ENCODE peak calls at places on chromosome 12, in seven cellular contexts. One of them, this sample, is unnamed.

GRCh38 chr12:93092559-93092945 is 163.5 kb upstream of the EEA1 start:
- DNase-seq in COR-L47: no peak
- DNase-seq in prostate gland: no peak
- DNase-seq in frontal cortex: no peak
- DNase-seq in body of pancreas: no peak
- DNase-seq in T-helper 9 cell: no peak
- DNase-seq in T1000: no peak
- DNase-seq in this sample: no peak

GRCh38 chr12:65248656-65249633 is 29.5 kb upstream of the MSRB3 start:
- DNase-seq in COR-L47: no peak
- DNase-seq in prostate gland: no peak
- DNase-seq in frontal cortex: no peak
- DNase-seq in body of pancreas: no peak
- DNase-seq in T-helper 9 cell: no peak
- DNase-seq in T1000: no peak
- DNase-seq in this sample: no peak

GRCh38 chr12:41067941-41068645 is 120.0 kb upstream of the PDZRN4 start:
- DNase-seq in COR-L47: no peak
- DNase-seq in prostate gland: no peak
- DNase-seq in frontal cortex: no peak
- DNase-seq in body of pancreas: no peak
- DNase-seq in T-helper 9 cell: no peak
- DNase-seq in T1000: no peak
- DNase-seq in this sample: no peak

GRCh38 chr12:50614167-50614762 is 109.5 kb downstream of the DIP2B start:
- DNase-seq in COR-L47: no peak
- DNase-seq in prostate gland: no peak
- DNase-seq in frontal cortex: no peak
- DNase-seq in body of pancreas: no peak
- DNase-seq in T-helper 9 cell: no peak
- DNase-seq in T1000: no peak
- DNase-seq in this sample: no peak

GRCh38 chr12:75960086-75960910 is 71.3 kb downstream of the PHLDA1 start:
- DNase-seq in COR-L47: peak; percentile 40
- DNase-seq in prostate gland: no peak
- DNase-seq in frontal cortex: no peak
- DNase-seq in body of pancreas: peak; percentile 93
- DNase-seq in T-helper 9 cell: no peak
- DNase-seq in T1000: no peak
- DNase-seq in this sample: peak; percentile 77

GRCh38 chr12:57242329-57242690 is 8.7 kb downstream of the STAC3 start:
- DNase-seq in COR-L47: peak; percentile 77
- DNase-seq in prostate gland: peak; percentile 58
- DNase-seq in frontal cortex: no peak
- DNase-seq in body of pancreas: peak; percentile 73
- DNase-seq in T-helper 9 cell: no peak
- DNase-seq in T1000: no peak
- DNase-seq in this sample: no peak

GRCh38 chr12:93376436-93377251 is 1.1 kb upstream of the NUDT4 start:
- DNase-seq in COR-L47: no peak
- DNase-seq in prostate gland: no peak
- DNase-seq in frontal cortex: no peak
- DNase-seq in body of pancreas: no peak
- DNase-seq in T-helper 9 cell: no peak
- DNase-seq in T1000: no peak
- DNase-seq in this sample: peak; percentile 67

GRCh38 chr12:48933664-48934311 is 8.5 kb upstream of the FKBP11 start:
- DNase-seq in COR-L47: no peak
- DNase-seq in prostate gland: no peak
- DNase-seq in frontal cortex: no peak
- DNase-seq in body of pancreas: no peak
- DNase-seq in T-helper 9 cell: peak; percentile 30
- DNase-seq in T1000: no peak
- DNase-seq in this sample: no peak

GRCh38 chr12:9634177-9634803 is 26.6 kb upstream of the KLRB1 start:
- DNase-seq in COR-L47: no peak
- DNase-seq in prostate gland: peak; percentile 60
- DNase-seq in frontal cortex: no peak
- DNase-seq in body of pancreas: peak; percentile 73
- DNase-seq in T-helper 9 cell: peak; percentile 75
- DNase-seq in T1000: no peak
- DNase-seq in this sample: peak; percentile 75

GRCh38 chr12:2877959-2878732 is 1.1 kb downstream of the RHNO1 start:
- DNase-seq in COR-L47: no peak
- DNase-seq in prostate gland: no peak
- DNase-seq in frontal cortex: no peak
- DNase-seq in body of pancreas: no peak
- DNase-seq in T-helper 9 cell: no peak
- DNase-seq in T1000: no peak
- DNase-seq in this sample: no peak

GRCh38 chr12:62832528-62832927 is 102.4 kb downstream of the PPM1H start:
- DNase-seq in COR-L47: no peak
- DNase-seq in prostate gland: no peak
- DNase-seq in frontal cortex: no peak
- DNase-seq in body of pancreas: no peak
- DNase-seq in T-helper 9 cell: no peak
- DNase-seq in T1000: no peak
- DNase-seq in this sample: no peak

GRCh38 chr12:57765003-57765697 is 1.7 kb downstream of the CYP27B1 start:
- DNase-seq in COR-L47: peak; percentile 44
- DNase-seq in prostate gland: no peak
- DNase-seq in frontal cortex: no peak
- DNase-seq in body of pancreas: peak; percentile 54
- DNase-seq in T-helper 9 cell: peak; percentile 53
- DNase-seq in T1000: peak; percentile 96
- DNase-seq in this sample: peak; percentile 60

GRCh38 chr12:47995976-47996375 is 8.3 kb downstream of the COL2A1 start:
- DNase-seq in COR-L47: no peak
- DNase-seq in prostate gland: peak; percentile 56
- DNase-seq in frontal cortex: peak; percentile 30
- DNase-seq in body of pancreas: peak; percentile 46
- DNase-seq in T-helper 9 cell: no peak
- DNase-seq in T1000: no peak
- DNase-seq in this sample: no peak

GRCh38 chr12:84804691-84805473 is 107.7 kb downstream of the SLC6A15 start:
- DNase-seq in COR-L47: no peak
- DNase-seq in prostate gland: no peak
- DNase-seq in frontal cortex: no peak
- DNase-seq in body of pancreas: no peak
- DNase-seq in T-helper 9 cell: no peak
- DNase-seq in T1000: no peak
- DNase-seq in this sample: no peak

GRCh38 chr12:76422878-76423438 is 74.7 kb upstream of the BBS10 start:
- DNase-seq in COR-L47: no peak
- DNase-seq in prostate gland: no peak
- DNase-seq in frontal cortex: no peak
- DNase-seq in body of pancreas: no peak
- DNase-seq in T-helper 9 cell: no peak
- DNase-seq in T1000: no peak
- DNase-seq in this sample: no peak

GRCh38 chr12:121423682-121424631 is 24.0 kb downstream of the RNF34 start:
- DNase-seq in COR-L47: no peak
- DNase-seq in prostate gland: no peak
- DNase-seq in frontal cortex: no peak
- DNase-seq in body of pancreas: no peak
- DNase-seq in T-helper 9 cell: no peak
- DNase-seq in T1000: no peak
- DNase-seq in this sample: no peak

GRCh38 chr12:80777587-80777986 is 60.9 kb downstream of the MYF5 start:
- DNase-seq in COR-L47: no peak
- DNase-seq in prostate gland: no peak
- DNase-seq in frontal cortex: no peak
- DNase-seq in body of pancreas: no peak
- DNase-seq in T-helper 9 cell: no peak
- DNase-seq in T1000: no peak
- DNase-seq in this sample: no peak

GRCh38 chr12:107207931-107208515 is 114.7 kb upstream of the CRY1 start:
- DNase-seq in COR-L47: no peak
- DNase-seq in prostate gland: no peak
- DNase-seq in frontal cortex: no peak
- DNase-seq in body of pancreas: no peak
- DNase-seq in T-helper 9 cell: no peak
- DNase-seq in T1000: no peak
- DNase-seq in this sample: no peak